ENCODE peak calls at places on chromosome 2, in four cellular contexts. T is spleen, W is thoracic aorta, Q is SJCRH30. G is an unnamed sample. For H3K27me3, the result is how much of the 10 kb centered on the place peaks cover.

GRCh38 chr2:39772086-39772811 is 6.8 kb downstream of the THUMPD2 start:
- DNase-seq in T (no peak), W (no peak), Q (peak), G (no peak)

GRCh38 chr2:101160454-101160853 is 9.3 kb upstream of the TBC1D8 start:
- DNase-seq in T (no peak), W (no peak), Q (no peak), G (no peak)

GRCh38 chr2:110978871-110979833 is 141.6 kb upstream of the BCL2L11 start:
- DNase-seq in T (no peak), W (no peak), Q (no peak), G (no peak)

GRCh38 chr2:135985826-135986393 is 484 bp upstream of the DARS1 start:
- DNase-seq in T (no peak), W (no peak), Q (no peak), G (no peak)

GRCh38 chr2:158496986-158497385 is 40.2 kb downstream of the PKP4 start:
- DNase-seq in T (no peak), W (no peak), Q (no peak), G (no peak)

GRCh38 chr2:171703574-171704347 is 16.5 kb downstream of the DYNC1I2 start:
- DNase-seq in T (no peak), W (no peak), Q (peak), G (no peak)

GRCh38 chr2:216659301-216659700 is 26.1 kb downstream of the IGFBP2 start:
- DNase-seq in T (no peak), W (no peak), Q (no peak), G (no peak)

GRCh38 chr2:206442854-206443734 is at the start of gene ADAM23:
- DNase-seq in T (no peak), W (no peak), Q (peak), G (peak)

GRCh38 chr2:188787661-188788044 is 186.5 kb upstream of the COL3A1 start:
- DNase-seq in T (no peak), W (no peak), Q (no peak), G (no peak)

GRCh38 chr2:190158798-190159434 is 96.4 kb upstream of the MSTN start:
- DNase-seq in T (no peak), W (no peak), Q (no peak), G (peak)

GRCh38 chr2:96148410-96149217 is 3.4 kb upstream of the DUSP2 start:
- DNase-seq in T (peak), W (peak), Q (peak), G (peak)

GRCh38 chr2:233165895-233166661 is 85.4 kb upstream of the ATG16L1 start:
- DNase-seq in T (peak), W (no peak), Q (no peak), G (no peak)

GRCh38 chr2:235670974-235671787 is 177.3 kb downstream of the AGAP1 start:
- DNase-seq in T (no peak), W (no peak), Q (no peak), G (peak)

GRCh38 chr2:238240761-238241711 is 1.2 kb upstream of the HES6 start:
- DNase-seq in T (peak), W (no peak), Q (peak), G (peak)

GRCh38 chr2:185787530-185788145 is 49.0 kb downstream of the FSIP2 start:
- DNase-seq in T (no peak), W (no peak), Q (no peak), G (no peak)

GRCh38 chr2:893311-893710 is 57.3 kb upstream of the SNTG2 start:
- DNase-seq in T (no peak), W (no peak), Q (peak), G (peak)

GRCh38 chr2:23380562-23381065 is 4.4 kb upstream of the KLHL29 start:
- DNase-seq in T (no peak), W (no peak), Q (peak), G (no peak)

GRCh38 chr2:97726311-97727064 is 13.1 kb downstream of the ZAP70 start:
- DNase-seq in T (peak), W (no peak), Q (peak), G (peak)

GRCh38 chr2:10581990-10582389 is 107.8 kb downstream of the NOL10 start:
- DNase-seq in T (no peak), W (no peak), Q (no peak), G (no peak)

GRCh38 chr2:239593965-239594771 is 193.3 kb upstream of the HDAC4 start:
- DNase-seq in T (peak), W (no peak), Q (no peak), G (peak)

GRCh38 chr2:172888704-172889103 is 153.1 kb downstream of the RAPGEF4 start:
- DNase-seq in T (no peak), W (no peak), Q (peak), G (no peak)

GRCh38 chr2:196482119-196483065 is 157.1 kb upstream of the CCDC150 start:
- DNase-seq in T (no peak), W (no peak), Q (no peak), G (no peak)

GRCh38 chr2:72236445-72237067 is 88.9 kb upstream of the CYP26B1 start:
- DNase-seq in T (no peak), W (no peak), Q (no peak), G (no peak)

GRCh38 chr2:7649461-7650228 is 732.4 kb downstream of the RNF144A start:
- DNase-seq in T (no peak), W (no peak), Q (no peak), G (no peak)

GRCh38 chr2:96954490-96954846 is 31.9 kb downstream of the FAM178B start:
- DNase-seq in T (no peak), W (no peak), Q (no peak), G (no peak)

GRCh38 chr2:192886636-192887035 is 691.9 kb upstream of the TMEFF2 start:
- DNase-seq in T (no peak), W (no peak), Q (no peak), G (no peak)

GRCh38 chr2:148527488-148528340 is 116.8 kb upstream of the EPC2 start:
- DNase-seq in T (no peak), W (no peak), Q (no peak), G (no peak)

GRCh38 chr2:10231551-10232085 is 71.1 kb upstream of the HPCAL1 start:
- DNase-seq in T (peak), W (no peak), Q (no peak), G (no peak)

GRCh38 chr2:217743980-217744761 is 258.6 kb downstream of the TNS1 start:
- DNase-seq in T (no peak), W (no peak), Q (no peak), G (peak)

GRCh38 chr2:239300242-239300641 is 100.6 kb downstream of the HDAC4 start:
- DNase-seq in T (peak), W (no peak), Q (no peak), G (no peak)

GRCh38 chr2:230502593-230502992 is 86.6 kb downstream of the SP100 start:
- DNase-seq in T (no peak), W (no peak), Q (no peak), G (no peak)

GRCh38 chr2:26693287-26693849 is 846 bp downstream of the KCNK3 start:
- DNase-seq in T (no peak), W (no peak), Q (no peak), G (peak)

GRCh38 chr2:102619414-102620319 is at the start of gene SLC9A2:
- DNase-seq in T (no peak), W (no peak), Q (no peak), G (peak)

GRCh38 chr2:16933355-16933754 is 267.7 kb upstream of the CYRIA start:
- DNase-seq in T (no peak), W (no peak), Q (no peak), G (no peak)

GRCh38 chr2:22991844-22992243 is 393.1 kb upstream of the KLHL29 start:
- DNase-seq in T (no peak), W (no peak), Q (no peak), G (no peak)

GRCh38 chr2:224574423-224575084 is 10.6 kb downstream of the CUL3 start:
- DNase-seq in T (no peak), W (no peak), Q (no peak), G (no peak)

GRCh38 chr2:125745514-125745913 is 910.4 kb upstream of the GYPC start:
- DNase-seq in T (no peak), W (no peak), Q (peak), G (peak)

GRCh38 chr2:174336403-174337336 is 1.9 kb downstream of the SP9 start:
- DNase-seq in T (peak), W (no peak), Q (peak), G (peak)

GRCh38 chr2:174339571-174339966 is 4.8 kb downstream of the SP9 start:
- DNase-seq in T (no peak), W (no peak), Q (no peak), G (no peak)

GRCh38 chr2:174337337-174338154 is 2.8 kb downstream of the SP9 start:
- DNase-seq in T (peak), W (no peak), Q (peak), G (peak)

GRCh38 chr2:174338626-174339570 is 4.1 kb downstream of the SP9 start:
- DNase-seq in T (no peak), W (no peak), Q (no peak), G (peak)

GRCh38 chr2:174338155-174338495 is 3.4 kb downstream of the SP9 start:
- DNase-seq in T (no peak), W (no peak), Q (no peak), G (no peak)
- H3K27me3 ChIP-seq in T (half or more), W (half or more), Q (under half), G (half or more)

DNA sequence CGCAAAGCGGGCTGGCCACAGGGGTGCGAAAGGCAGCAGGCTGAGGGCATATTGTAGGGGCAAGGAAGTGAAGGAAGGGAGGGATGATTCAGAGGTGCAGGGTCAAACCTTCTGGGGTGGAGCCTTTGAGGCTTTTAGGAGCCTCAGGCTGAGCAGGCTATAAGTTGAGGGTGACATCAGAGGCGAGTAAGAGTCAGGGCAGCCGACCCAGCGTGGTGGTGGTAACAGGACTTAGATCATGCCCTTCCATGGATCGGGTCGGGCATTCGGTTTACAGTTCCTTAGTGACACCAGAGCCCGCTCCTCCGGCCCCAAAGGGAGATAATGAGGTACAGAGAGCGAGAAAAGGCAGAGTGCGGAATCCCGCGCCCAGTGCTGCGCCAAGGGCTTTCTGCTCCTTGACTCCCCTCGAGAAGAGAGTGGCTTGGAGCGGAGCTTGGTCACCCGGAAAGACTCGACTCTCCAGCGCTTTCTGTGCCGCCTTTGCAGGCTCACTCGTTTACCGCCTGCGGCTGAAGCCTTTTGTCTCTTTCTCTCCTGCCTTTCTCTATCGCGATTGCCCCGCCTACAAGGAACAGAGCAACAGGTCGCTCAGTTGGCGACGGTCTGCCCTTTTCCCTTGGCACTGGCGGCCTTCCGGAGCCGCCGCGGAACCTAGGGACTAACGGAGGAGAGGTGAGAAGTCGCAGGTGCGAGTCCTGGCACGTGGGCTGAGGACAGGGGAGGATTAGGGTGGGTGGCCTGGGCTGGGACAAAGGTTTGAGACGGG is 719 bp downstream of the LBX2 start:
- DNase-seq in T (peak), W (no peak), Q (no peak), G (no peak)
- H3K27me3 ChIP-seq in T (under half), W (under half), Q (under half), G (half or more)

GRCh38 chr2:240820607-240821428 is 799 bp upstream of the KIF1A start:
- DNase-seq in T (peak), W (no peak), Q (no peak), G (peak)

GRCh38 chr2:240823449-240824336 is 3.7 kb upstream of the KIF1A start:
- DNase-seq in T (no peak), W (no peak), Q (no peak), G (peak)

GRCh38 chr2:240821429-240821778 is 1.4 kb upstream of the KIF1A start:
- DNase-seq in T (no peak), W (no peak), Q (no peak), G (no peak)

GRCh38 chr2:240822280-240822847 is 2.3 kb upstream of the KIF1A start:
- DNase-seq in T (no peak), W (no peak), Q (no peak), G (peak)

DNA sequence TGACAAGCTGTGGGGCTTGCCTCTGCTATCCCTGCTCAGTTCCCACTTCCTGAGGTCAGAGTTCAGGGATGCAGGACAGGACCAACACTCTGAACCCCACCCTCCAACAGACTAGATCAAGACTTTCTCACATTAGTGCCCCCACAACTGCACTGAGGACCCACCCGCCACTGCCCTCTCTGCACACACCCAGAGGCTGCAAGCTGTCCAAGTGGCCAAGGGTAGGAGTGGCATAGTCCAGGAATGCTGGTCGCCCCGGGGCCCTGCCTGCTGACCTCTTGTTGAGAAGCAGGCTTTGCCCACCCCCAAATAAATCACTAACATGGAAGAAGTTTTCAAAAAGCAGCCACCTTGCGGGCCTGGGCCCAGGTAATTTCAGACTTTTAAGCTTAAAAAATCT is 5.5 kb upstream of the KIF1A start:
- DNase-seq in T (no peak), W (no peak), Q (no peak), G (peak)
- H3K27me3 ChIP-seq in T (half or more), W (under half), Q (under half), G (half or more)

GRCh38 chr2:70717431-70718038 is 50.5 kb downstream of the ADD2 start:
- DNase-seq in T (no peak), W (no peak), Q (no peak), G (no peak)
- H3K27me3 ChIP-seq in T (under half), W (under half), Q (under half), G (under half)

DNA sequence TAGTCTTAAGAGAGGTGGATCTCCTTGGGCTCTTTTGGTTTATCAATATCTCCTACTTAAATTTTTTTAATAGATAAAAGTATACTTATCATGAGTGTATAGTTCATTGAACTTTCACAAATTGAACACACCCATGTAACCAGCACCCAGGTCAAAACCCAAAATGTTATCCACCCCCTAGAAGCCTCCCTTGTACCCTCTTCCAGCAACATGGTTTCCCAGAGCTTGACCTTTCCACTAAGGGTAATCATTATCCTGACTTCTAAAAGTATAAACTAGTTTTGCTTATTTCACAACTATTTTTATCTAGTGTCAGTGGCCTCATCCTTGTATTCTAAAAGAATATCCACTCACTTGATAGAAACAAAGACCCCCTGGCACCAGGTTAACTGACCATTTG is 106.8 kb downstream of the MDH1 start:
- DNase-seq in T (no peak), W (no peak), Q (no peak), G (no peak)
- H3K27me3 ChIP-seq in T (under half), W (under half), Q (under half), G (under half)

GRCh38 chr2:48175656-48176055 is 269.4 kb upstream of the FBXO11 start:
- DNase-seq in T (no peak), W (no peak), Q (no peak), G (no peak)
- H3K27me3 ChIP-seq in T (under half), W (under half), Q (under half), G (under half)

G was measured in endodermal cell.